ENCODE peak calls at places on chromosomes 5 and 9, in nine cellular contexts. One of them, this sample, is unnamed.

GRCh38 chr5:133992429-133993151 is 12.2 kb downstream of the VDAC1 start:
- DNase-seq in IMR-90: no peak
- DNase-seq in colonic mucosa: no peak
- DNase-seq in spleen: no peak
- DNase-seq in sigmoid colon: no peak
- DNase-seq in ovary: no peak
- DNase-seq in right atrium auricular region: no peak
- DNase-seq in uterus: no peak
- DNase-seq in heart left ventricle: peak; percentile 66
- DNase-seq in this sample: no peak

GRCh38 chr5:142548739-142549275 is 137.1 kb downstream of the FGF1 start:
- DNase-seq in colonic mucosa: peak; percentile 65
- DNase-seq in IMR-90: peak; percentile 97
- DNase-seq in sigmoid colon: peak; percentile 70
- DNase-seq in heart left ventricle: peak; percentile 59
- DNase-seq in uterus: peak; percentile 54
- DNase-seq in spleen: no peak
- DNase-seq in ovary: peak; percentile 48
- DNase-seq in right atrium auricular region: peak; percentile 79
- DNase-seq in this sample: peak; percentile 86

GRCh38 chr9:123370108-123370507 is 14.1 kb downstream of the CRB2 start:
- DNase-seq in ovary: no peak
- DNase-seq in IMR-90: no peak
- DNase-seq in colonic mucosa: no peak
- DNase-seq in spleen: no peak
- DNase-seq in sigmoid colon: no peak
- DNase-seq in right atrium auricular region: no peak
- DNase-seq in heart left ventricle: no peak
- DNase-seq in uterus: no peak
- DNase-seq in this sample: no peak

GRCh38 chr5:93741136-93741811 is at the start of gene POU5F2:
- DNase-seq in sigmoid colon: no peak
- DNase-seq in colonic mucosa: no peak
- DNase-seq in uterus: no peak
- DNase-seq in right atrium auricular region: no peak
- DNase-seq in spleen: no peak
- DNase-seq in ovary: no peak
- DNase-seq in IMR-90: no peak
- DNase-seq in heart left ventricle: no peak
- DNase-seq in this sample: no peak

GRCh38 chr9:23829580-23830458 is 3.8 kb upstream of the ELAVL2 start:
- DNase-seq in uterus: no peak
- DNase-seq in right atrium auricular region: no peak
- DNase-seq in sigmoid colon: no peak
- DNase-seq in colonic mucosa: no peak
- DNase-seq in IMR-90: peak; percentile 2
- DNase-seq in ovary: no peak
- DNase-seq in spleen: no peak
- DNase-seq in heart left ventricle: no peak
- DNase-seq in this sample: peak; percentile 77

GRCh38 chr9:125146247-125146646 is 2.9 kb upstream of the SCAI start:
- DNase-seq in heart left ventricle: no peak
- DNase-seq in IMR-90: peak; percentile 97
- DNase-seq in spleen: no peak
- DNase-seq in uterus: no peak
- DNase-seq in sigmoid colon: no peak
- DNase-seq in ovary: no peak
- DNase-seq in right atrium auricular region: no peak
- DNase-seq in colonic mucosa: no peak
- DNase-seq in this sample: no peak

GRCh38 chr5:154756871-154757646 is 1.9 kb downstream of the LARP1 start:
- DNase-seq in ovary: peak; percentile 63
- DNase-seq in IMR-90: peak; percentile 30
- DNase-seq in heart left ventricle: peak; percentile 66
- DNase-seq in colonic mucosa: peak; percentile 62
- DNase-seq in spleen: peak; percentile 90
- DNase-seq in sigmoid colon: peak; percentile 87
- DNase-seq in right atrium auricular region: no peak
- DNase-seq in uterus: peak; percentile 56
- DNase-seq in this sample: peak; percentile 48

GRCh38 chr5:20113031-20113685 is 125.2 kb upstream of the CDH18 start:
- DNase-seq in sigmoid colon: no peak
- DNase-seq in colonic mucosa: no peak
- DNase-seq in uterus: no peak
- DNase-seq in heart left ventricle: no peak
- DNase-seq in spleen: no peak
- DNase-seq in IMR-90: no peak
- DNase-seq in ovary: no peak
- DNase-seq in right atrium auricular region: no peak
- DNase-seq in this sample: peak; percentile 42

GRCh38 chr5:123997354-123998215 is 485.6 kb downstream of the CSNK1G3 start:
- DNase-seq in heart left ventricle: no peak
- DNase-seq in right atrium auricular region: no peak
- DNase-seq in spleen: no peak
- DNase-seq in uterus: no peak
- DNase-seq in IMR-90: peak; percentile 40
- DNase-seq in ovary: no peak
- DNase-seq in sigmoid colon: no peak
- DNase-seq in colonic mucosa: no peak
- DNase-seq in this sample: peak; percentile 28

GRCh38 chr9:136137321-136138054 is 18.8 kb upstream of the TMEM250 start:
- DNase-seq in ovary: no peak
- DNase-seq in IMR-90: no peak
- DNase-seq in uterus: no peak
- DNase-seq in right atrium auricular region: no peak
- DNase-seq in heart left ventricle: no peak
- DNase-seq in spleen: no peak
- DNase-seq in colonic mucosa: no peak
- DNase-seq in sigmoid colon: no peak
- DNase-seq in this sample: no peak

GRCh38 chr9:14320272-14321245 is 6.6 kb upstream of the NFIB start:
- DNase-seq in ovary: peak; percentile 51
- DNase-seq in sigmoid colon: no peak
- DNase-seq in IMR-90: peak; percentile 95
- DNase-seq in heart left ventricle: peak; percentile 50
- DNase-seq in spleen: no peak
- DNase-seq in uterus: peak; percentile 59
- DNase-seq in colonic mucosa: peak; percentile 54
- DNase-seq in right atrium auricular region: no peak
- DNase-seq in this sample: peak; percentile 97

GRCh38 chr9:108743901-108744371 is 111.8 kb downstream of the ACTL7B start:
- DNase-seq in uterus: no peak
- DNase-seq in heart left ventricle: no peak
- DNase-seq in spleen: no peak
- DNase-seq in right atrium auricular region: peak; percentile 52
- DNase-seq in colonic mucosa: no peak
- DNase-seq in ovary: no peak
- DNase-seq in sigmoid colon: no peak
- DNase-seq in IMR-90: no peak
- DNase-seq in this sample: no peak

GRCh38 chr9:129253820-129254381 is 75.8 kb upstream of the IER5L start:
- DNase-seq in sigmoid colon: peak; percentile 77
- DNase-seq in right atrium auricular region: no peak
- DNase-seq in heart left ventricle: peak; percentile 85
- DNase-seq in ovary: peak; percentile 93
- DNase-seq in spleen: peak; percentile 67
- DNase-seq in IMR-90: no peak
- DNase-seq in colonic mucosa: no peak
- DNase-seq in uterus: peak; percentile 86
- DNase-seq in this sample: peak; percentile 81

GRCh38 chr5:81245871-81246235 is 12.7 kb downstream of the CKMT2 start:
- DNase-seq in right atrium auricular region: no peak
- DNase-seq in sigmoid colon: no peak
- DNase-seq in heart left ventricle: no peak
- DNase-seq in colonic mucosa: no peak
- DNase-seq in ovary: no peak
- DNase-seq in spleen: no peak
- DNase-seq in uterus: no peak
- DNase-seq in IMR-90: no peak
- DNase-seq in this sample: no peak

GRCh38 chr9:33257276-33257675 is 7.2 kb downstream of the BAG1 start:
- DNase-seq in colonic mucosa: no peak
- DNase-seq in heart left ventricle: no peak
- DNase-seq in ovary: no peak
- DNase-seq in IMR-90: no peak
- DNase-seq in right atrium auricular region: no peak
- DNase-seq in sigmoid colon: no peak
- DNase-seq in uterus: no peak
- DNase-seq in spleen: no peak
- DNase-seq in this sample: no peak

GRCh38 chr9:33256236-33256635 is 8.3 kb downstream of the BAG1 start:
- DNase-seq in heart left ventricle: no peak
- DNase-seq in IMR-90: no peak
- DNase-seq in right atrium auricular region: no peak
- DNase-seq in colonic mucosa: no peak
- DNase-seq in ovary: no peak
- DNase-seq in spleen: no peak
- DNase-seq in sigmoid colon: no peak
- DNase-seq in uterus: no peak
- DNase-seq in this sample: no peak

GRCh38 chr9:33254211-33254610 is 10.3 kb downstream of the BAG1 start:
- DNase-seq in uterus: no peak
- DNase-seq in spleen: no peak
- DNase-seq in colonic mucosa: no peak
- DNase-seq in IMR-90: no peak
- DNase-seq in ovary: no peak
- DNase-seq in heart left ventricle: no peak
- DNase-seq in right atrium auricular region: no peak
- DNase-seq in sigmoid colon: no peak
- DNase-seq in this sample: no peak

GRCh38 chr9:33255006-33255405 is 9.5 kb downstream of the BAG1 start:
- DNase-seq in right atrium auricular region: no peak
- DNase-seq in spleen: no peak
- DNase-seq in colonic mucosa: no peak
- DNase-seq in ovary: no peak
- DNase-seq in IMR-90: no peak
- DNase-seq in sigmoid colon: no peak
- DNase-seq in uterus: no peak
- DNase-seq in heart left ventricle: no peak
- DNase-seq in this sample: no peak

GRCh38 chr9:33255471-33255870 is 9.0 kb downstream of the BAG1 start:
- DNase-seq in right atrium auricular region: no peak
- DNase-seq in IMR-90: no peak
- DNase-seq in heart left ventricle: no peak
- DNase-seq in sigmoid colon: no peak
- DNase-seq in colonic mucosa: no peak
- DNase-seq in ovary: no peak
- DNase-seq in spleen: no peak
- DNase-seq in uterus: no peak
- DNase-seq in this sample: no peak
- H3K36me3 ChIP-seq in right atrium auricular region: peaks cover 79% of the 10 kb centered on the region
- H3K36me3 ChIP-seq in IMR-90: peaks cover 55% of the 10 kb centered on the region
- H3K36me3 ChIP-seq in heart left ventricle: peaks cover 94% of the 10 kb centered on the region
- H3K36me3 ChIP-seq in sigmoid colon: peaks cover 65% of the 10 kb centered on the region
- H3K36me3 ChIP-seq in colonic mucosa: peaks cover 19% of the 10 kb centered on the region
- H3K36me3 ChIP-seq in ovary: no peaks in the 10 kb centered on the region
- H3K36me3 ChIP-seq in spleen: peaks cover 81% of the 10 kb centered on the region
- H3K36me3 ChIP-seq in uterus: no peaks in the 10 kb centered on the region
- H3K36me3 ChIP-seq in this sample: peaks cover 67% of the 10 kb centered on the region

DNA sequence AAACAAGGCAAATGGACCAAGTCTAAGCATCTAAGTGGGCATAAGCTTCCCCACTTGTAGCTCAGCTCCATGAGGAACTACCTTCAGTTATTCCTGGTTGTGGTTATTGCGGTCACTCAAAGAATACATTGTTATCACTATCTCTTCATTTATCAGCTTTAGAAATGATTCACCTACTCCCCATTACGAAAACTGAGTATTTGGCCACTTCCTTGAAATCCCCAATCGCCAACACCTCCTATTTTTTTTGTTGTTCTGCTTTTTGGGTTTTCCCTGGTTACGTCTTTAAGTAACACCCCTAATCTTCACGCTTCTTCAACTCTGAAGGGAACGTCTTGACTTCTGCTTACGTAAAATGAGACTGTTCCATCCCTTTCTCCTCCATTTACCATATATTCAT is 20.7 kb downstream of the MAPK9 start:
- DNase-seq in heart left ventricle: no peak
- DNase-seq in IMR-90: no peak
- DNase-seq in uterus: no peak
- DNase-seq in right atrium auricular region: no peak
- DNase-seq in colonic mucosa: no peak
- DNase-seq in spleen: no peak
- DNase-seq in sigmoid colon: no peak
- DNase-seq in ovary: no peak
- DNase-seq in this sample: no peak
- H3K9me3 ChIP-seq in heart left ventricle: peaks cover 80% of the 10 kb centered on the region
- H3K9me3 ChIP-seq in IMR-90: peaks cover 37% of the 10 kb centered on the region
- H3K9me3 ChIP-seq in uterus: no peaks in the 10 kb centered on the region
- H3K9me3 ChIP-seq in right atrium auricular region: peaks cover 78% of the 10 kb centered on the region
- H3K9me3 ChIP-seq in colonic mucosa: no peaks in the 10 kb centered on the region
- H3K9me3 ChIP-seq in spleen: peaks cover 14% of the 10 kb centered on the region
- H3K9me3 ChIP-seq in sigmoid colon: no peaks in the 10 kb centered on the region
- H3K9me3 ChIP-seq in ovary: no peaks in the 10 kb centered on the region
- H3K9me3 ChIP-seq in this sample: no peaks in the 10 kb centered on the region

GRCh38 chr5:74034738-74035137 is 408.7 kb downstream of the ARHGEF28 start:
- DNase-seq in sigmoid colon: no peak
- DNase-seq in heart left ventricle: no peak
- DNase-seq in spleen: no peak
- DNase-seq in ovary: no peak
- DNase-seq in IMR-90: peak; percentile 88
- DNase-seq in colonic mucosa: no peak
- DNase-seq in uterus: no peak
- DNase-seq in right atrium auricular region: no peak
- DNase-seq in this sample: no peak

GRCh38 chr5:74032617-74033016 is 406.6 kb downstream of the ARHGEF28 start:
- DNase-seq in sigmoid colon: no peak
- DNase-seq in right atrium auricular region: no peak
- DNase-seq in IMR-90: no peak
- DNase-seq in uterus: no peak
- DNase-seq in ovary: no peak
- DNase-seq in colonic mucosa: no peak
- DNase-seq in spleen: no peak
- DNase-seq in heart left ventricle: no peak
- DNase-seq in this sample: no peak

GRCh38 chr5:74031536-74031935 is 405.5 kb downstream of the ARHGEF28 start:
- DNase-seq in right atrium auricular region: no peak
- DNase-seq in ovary: no peak
- DNase-seq in heart left ventricle: no peak
- DNase-seq in colonic mucosa: no peak
- DNase-seq in IMR-90: no peak
- DNase-seq in uterus: no peak
- DNase-seq in spleen: no peak
- DNase-seq in sigmoid colon: no peak
- DNase-seq in this sample: no peak

GRCh38 chr5:74040065-74040551 is 414.1 kb downstream of the ARHGEF28 start:
- DNase-seq in IMR-90: peak; percentile 90
- DNase-seq in heart left ventricle: peak; percentile 25
- DNase-seq in ovary: peak; percentile 39
- DNase-seq in right atrium auricular region: no peak
- DNase-seq in sigmoid colon: no peak
- DNase-seq in colonic mucosa: no peak
- DNase-seq in spleen: no peak
- DNase-seq in uterus: no peak
- DNase-seq in this sample: no peak

GRCh38 chr5:74035521-74035937 is 409.5 kb downstream of the ARHGEF28 start:
- DNase-seq in spleen: no peak
- DNase-seq in sigmoid colon: no peak
- DNase-seq in colonic mucosa: peak; percentile 25
- DNase-seq in right atrium auricular region: no peak
- DNase-seq in uterus: peak; percentile 28
- DNase-seq in IMR-90: peak; percentile 69
- DNase-seq in ovary: peak; percentile 63
- DNase-seq in heart left ventricle: peak; percentile 38
- DNase-seq in this sample: peak; percentile 29
- H3K4me1 ChIP-seq in spleen: peaks cover 12% of the 10 kb centered on the region
- H3K4me1 ChIP-seq in sigmoid colon: no peaks in the 10 kb centered on the region
- H3K4me1 ChIP-seq in colonic mucosa: no peaks in the 10 kb centered on the region
- H3K4me1 ChIP-seq in right atrium auricular region: peaks cover 6% of the 10 kb centered on the region
- H3K4me1 ChIP-seq in uterus: no peaks in the 10 kb centered on the region
- H3K4me1 ChIP-seq in IMR-90: no peaks in the 10 kb centered on the region
- H3K4me1 ChIP-seq in ovary: peaks cover 6% of the 10 kb centered on the region
- H3K4me1 ChIP-seq in heart left ventricle: peaks cover 10% of the 10 kb centered on the region
- H3K4me1 ChIP-seq in this sample: no peaks in the 10 kb centered on the region

GRCh38 chr9:81894891-81895290 is 33.3 kb upstream of the SPATA31D4 start:
- DNase-seq in sigmoid colon: no peak
- DNase-seq in uterus: no peak
- DNase-seq in IMR-90: peak; percentile 30
- DNase-seq in heart left ventricle: no peak
- DNase-seq in ovary: no peak
- DNase-seq in spleen: no peak
- DNase-seq in right atrium auricular region: no peak
- DNase-seq in colonic mucosa: no peak
- DNase-seq in this sample: no peak
- H3K36me3 ChIP-seq in sigmoid colon: no peaks in the 10 kb centered on the region
- H3K36me3 ChIP-seq in uterus: no peaks in the 10 kb centered on the region
- H3K36me3 ChIP-seq in IMR-90: no peaks in the 10 kb centered on the region
- H3K36me3 ChIP-seq in heart left ventricle: no peaks in the 10 kb centered on the region
- H3K36me3 ChIP-seq in ovary: no peaks in the 10 kb centered on the region
- H3K36me3 ChIP-seq in spleen: no peaks in the 10 kb centered on the region
- H3K36me3 ChIP-seq in right atrium auricular region: no peaks in the 10 kb centered on the region
- H3K36me3 ChIP-seq in colonic mucosa: no peaks in the 10 kb centered on the region
- H3K36me3 ChIP-seq in this sample: no peaks in the 10 kb centered on the region

This sample was measured in cardiac muscle cell.